ENCODE peak calls at places on chromosomes 1 and 21, in five cellular contexts. W is glutamatergic neuron, R is nephron progenitor cell, B is heart right ventricle, Z is brain microvascular endothelial cell. L is an unnamed sample.

GRCh38 chr1:161721738-161722343 is 497 bp downstream of the FCRLB start:
- DNase-seq in B (no peak), W (no peak), R (no peak), Z (peak; percentile 86), L (no peak)

GRCh38 chr21:15840406-15840805 is 110.6 kb downstream of the USP25 start:
- DNase-seq in R (no peak), W (no peak), B (no peak), Z (no peak), L (no peak)

GRCh38 chr21:17491716-17492414 is 21.0 kb upstream of the CXADR start:
- DNase-seq in W (no peak), Z (peak; percentile 98), B (peak; percentile 13), R (no peak), L (peak; percentile 84)

GRCh38 chr1:109151146-109151545 is 37.2 kb downstream of the ELAPOR1 start:
- DNase-seq in B (peak; percentile 50), Z (peak; percentile 60), W (peak; percentile 23), R (peak; percentile 19), L (no peak)

GRCh38 chr1:115062542-115063004 is 26.7 kb downstream of the TSPAN2 start:
- DNase-seq in B (peak; percentile 29), R (no peak), Z (no peak), W (no peak), L (no peak)

GRCh38 chr1:211975152-211975941 is 60.0 kb downstream of the INTS7 start:
- DNase-seq in Z (no peak), W (no peak), R (no peak), B (no peak), L (peak; percentile 19)

GRCh38 chr1:161486806-161487482 is 18.3 kb upstream of the FCGR2A start:
- DNase-seq in Z (peak; percentile 58), B (peak; percentile 45), W (no peak), R (peak; percentile 49), L (no peak)

GRCh38 chr1:2528966-2529750 is 905 bp downstream of the HES5 start:
- DNase-seq in B (no peak), W (peak; percentile 70), Z (no peak), R (peak; percentile 75), L (no peak)

GRCh38 chr1:66402194-66402593 is 131.8 kb upstream of the SGIP1 start:
- DNase-seq in R (peak; percentile 12), Z (no peak), B (peak; percentile 88), W (peak; percentile 65), L (no peak)

GRCh38 chr1:101479945-101480344 is 243.1 kb downstream of the S1PR1 start:
- DNase-seq in W (no peak), B (no peak), R (no peak), Z (no peak), L (no peak)

GRCh38 chr1:101476541-101476940 is 239.7 kb downstream of the S1PR1 start:
- DNase-seq in Z (no peak), R (no peak), W (no peak), B (no peak), L (no peak)

GRCh38 chr1:101474039-101474665 is 237.3 kb downstream of the S1PR1 start:
- DNase-seq in W (no peak), Z (no peak), R (no peak), B (no peak), L (no peak)
- TF ChIP-seq CTCF in W (peak; percentile 62), Z (no peak), R (peak; percentile 54), B (peak; percentile 41), L (peak; percentile 8)

GRCh38 chr1:228471762-228472398 is 15.3 kb upstream of the RNF187 start:
- DNase-seq in W (no peak), R (no peak), B (no peak), Z (no peak), L (no peak)
- TF ChIP-seq CTCF in W (peak; percentile 60), R (peak; percentile 43), B (peak; percentile 43), Z (peak; percentile 64), L (no peak)

GRCh38 chr1:91506071-91506470 is 5.4 kb downstream of the CDC7 start:
- DNase-seq in B (no peak), W (no peak), R (no peak), Z (no peak), L (no peak)

GRCh38 chr1:91503975-91504530 is 3.4 kb downstream of the CDC7 start:
- DNase-seq in R (no peak), W (no peak), Z (no peak), B (no peak), L (no peak)

GRCh38 chr1:91505086-91505485 is 4.4 kb downstream of the CDC7 start:
- DNase-seq in W (no peak), B (no peak), R (no peak), Z (no peak), L (no peak)

GRCh38 chr1:91510754-91511153 is 10.1 kb downstream of the CDC7 start:
- DNase-seq in B (no peak), Z (no peak), W (no peak), R (no peak), L (no peak)

DNA sequence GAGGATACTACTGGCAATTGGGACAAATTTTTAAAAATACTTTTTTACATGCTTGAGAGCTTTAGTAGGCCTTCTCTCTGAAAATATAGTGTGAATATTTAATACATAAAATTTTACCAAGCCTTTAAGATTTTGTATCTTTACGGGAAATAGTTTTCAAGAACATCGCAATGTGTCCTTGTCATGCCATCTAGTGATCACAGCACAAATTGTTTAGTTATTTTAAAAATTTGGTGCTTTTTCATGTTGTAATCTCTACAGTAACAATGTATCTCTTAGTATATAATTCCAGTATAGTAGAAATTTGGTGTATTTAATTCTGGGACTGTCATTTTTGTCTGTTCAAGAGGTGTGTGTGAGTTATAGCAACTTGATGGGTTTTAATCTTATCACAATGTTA is 6.7 kb downstream of the CDC7 start:
- DNase-seq in R (no peak), B (no peak), Z (no peak), W (no peak), L (no peak)
- TF ChIP-seq CTCF in R (no peak), B (peak; percentile 21), Z (no peak), W (no peak), L (no peak)

GRCh38 chr1:29120367-29120766 is 3.3 kb downstream of the TMEM200B start:
- DNase-seq in W (no peak), B (no peak), R (no peak), Z (no peak), L (no peak)

GRCh38 chr1:29121951-29122661 is 1.6 kb downstream of the TMEM200B start:
- DNase-seq in Z (no peak), R (peak; percentile 56), B (peak; percentile 34), W (peak; percentile 66), L (no peak)

GRCh38 chr1:29120955-29121485 is 2.7 kb downstream of the TMEM200B start:
- DNase-seq in Z (no peak), R (peak; percentile 79), B (no peak), W (peak; percentile 80), L (no peak)

GRCh38 chr1:29122662-29122986 is 1.1 kb downstream of the TMEM200B start:
- DNase-seq in Z (no peak), B (peak; percentile 65), W (peak; percentile 33), R (peak; percentile 34), L (no peak)

DNA sequence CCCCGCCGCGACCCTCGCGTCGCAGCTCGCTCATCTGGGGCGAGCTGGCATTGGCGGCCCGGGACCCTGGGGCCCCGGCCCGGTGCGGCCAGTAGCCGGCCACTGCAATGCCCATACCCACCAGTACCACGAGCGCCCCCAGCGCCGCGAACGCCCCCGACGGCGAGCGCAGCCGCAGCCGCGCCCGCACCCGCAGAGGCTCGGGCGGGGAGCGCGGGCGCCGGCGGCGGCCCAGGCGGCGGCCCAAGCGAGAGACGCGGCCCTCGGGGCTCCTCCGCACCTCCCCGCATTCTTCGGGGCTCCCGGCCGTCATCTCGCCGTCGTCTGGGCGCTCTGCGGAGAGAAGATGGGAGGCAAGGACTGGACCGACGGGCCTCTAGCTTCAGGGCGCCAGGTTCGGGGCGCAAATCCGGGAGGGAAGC is 2.2 kb downstream of the TMEM200B start:
- DNase-seq in W (no peak), R (peak; percentile 59), B (no peak), Z (no peak), L (no peak)
- TF ChIP-seq CTCF in W (peak; percentile 20), R (no peak), B (peak; percentile 3), Z (no peak), L (no peak)

DNA sequence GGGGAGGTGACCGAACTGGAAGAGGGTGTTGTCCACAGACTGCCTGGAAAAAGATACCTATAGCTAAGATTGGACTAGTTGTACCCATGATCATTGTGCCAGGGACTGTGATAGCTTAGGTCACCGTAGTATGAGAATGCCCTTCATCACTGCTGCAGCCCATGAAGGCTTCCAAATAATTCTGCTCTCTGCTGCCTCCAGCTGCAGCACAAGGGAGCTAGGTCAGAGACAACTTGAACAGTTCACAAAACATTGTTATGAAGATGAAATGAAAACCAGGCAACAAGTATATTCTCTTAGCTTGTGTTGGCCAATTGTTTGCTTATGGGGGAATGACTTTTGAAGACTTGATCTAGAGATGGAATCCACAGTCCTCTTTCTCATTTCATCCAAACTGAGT is 246.7 kb downstream of the MRPL39 start:
- DNase-seq in R (no peak), Z (no peak), W (no peak), B (no peak), L (no peak)
- TF ChIP-seq CTCF in R (no peak), Z (peak; percentile 62), W (no peak), B (no peak), L (no peak)

GRCh38 chr1:10068605-10069294 is 36.0 kb downstream of the UBE4B start:
- DNase-seq in Z (no peak), B (no peak), R (no peak), W (no peak), L (no peak)
- TF ChIP-seq CTCF in Z (peak; percentile 21), B (no peak), R (no peak), W (no peak), L (no peak)